ENCODE peak calls at places on chromosome 16, in ten cellular contexts. T is mesothelial cell of epicardium, B is uterus, S is fibroblast of mammary gland, G is lung, V is endothelial cell, U is esophagus squamous epithelium, Z is heart right ventricle, F is glutamatergic neuron, A is natural killer cell. C is an unnamed sample.

GRCh38 chr16:9316615-9317014 is 225.2 kb downstream of the HAPSTR1 start:
- DNase-seq in G (no peak), A (no peak), F (no peak), V (no peak), U (no peak), T (no peak), S (no peak), Z (no peak), B (no peak), C (no peak)

GRCh38 chr16:71467810-71468209 is 5.8 kb upstream of the ZNF23 start:
- DNase-seq in F (no peak), B (no peak), V (peak), Z (peak), G (no peak), A (peak), T (peak), U (no peak), S (no peak), C (peak)

GRCh38 chr16:62392698-62393097 is 356.5 kb upstream of the CDH8 start:
- DNase-seq in G (no peak), A (no peak), T (no peak), Z (no peak), B (no peak), U (no peak), V (no peak), S (no peak), F (no peak), C (no peak)

GRCh38 chr16:76583995-76584394 is 306.8 kb downstream of the CNTNAP4 start:
- DNase-seq in G (no peak), S (peak), B (no peak), F (no peak), T (no peak), A (no peak), U (no peak), V (no peak), Z (no peak), C (no peak)

GRCh38 chr16:49639739-49640388 is 216.0 kb downstream of the ZNF423 start:
- DNase-seq in V (peak), S (peak), F (peak), T (no peak), B (peak), G (no peak), U (no peak), Z (peak), A (no peak), C (no peak)

GRCh38 chr16:84194470-84195200 is 3.7 kb downstream of the ADAD2 start:
- DNase-seq in G (no peak), B (no peak), Z (no peak), V (no peak), A (no peak), S (no peak), T (no peak), U (no peak), F (peak), C (no peak)

GRCh38 chr16:46822270-46822669 is 8.7 kb downstream of the C16orf87 start:
- DNase-seq in F (no peak), T (no peak), U (no peak), S (peak), Z (no peak), V (no peak), A (no peak), B (no peak), G (no peak), C (no peak)

GRCh38 chr16:7351572-7351971 is 18.9 kb downstream of the RBFOX1 start:
- DNase-seq in Z (no peak), A (no peak), T (no peak), S (no peak), B (no peak), F (no peak), V (no peak), U (no peak), G (no peak), C (no peak)

GRCh38 chr16:51888021-51888420 is 658.9 kb downstream of the TOX3 start:
- DNase-seq in A (no peak), V (no peak), F (no peak), S (peak), T (no peak), G (no peak), B (no peak), U (no peak), Z (no peak), C (no peak)

GRCh38 chr16:48421741-48422140 is 36.5 kb upstream of the SIAH1 start:
- DNase-seq in A (no peak), Z (no peak), U (no peak), T (no peak), V (no peak), S (no peak), G (no peak), F (no peak), B (no peak), C (no peak)

GRCh38 chr16:9159839-9160550 is 68.6 kb downstream of the HAPSTR1 start:
- DNase-seq in V (peak), F (peak), U (no peak), G (peak), S (peak), Z (peak), A (peak), T (peak), B (peak), C (peak)

GRCh38 chr16:254461-254860 is 19.8 kb downstream of the FAM234A start:
- DNase-seq in S (no peak), G (no peak), Z (no peak), F (no peak), V (no peak), T (no peak), B (no peak), A (no peak), U (no peak), C (no peak)

GRCh38 chr16:89006036-89006752 is 29.2 kb upstream of the CBFA2T3 start:
- DNase-seq in V (no peak), F (no peak), S (no peak), G (no peak), A (no peak), Z (no peak), U (no peak), B (no peak), T (no peak), C (no peak)

GRCh38 chr16:10608687-10609409 is 28.4 kb upstream of the EMP2 start:
- DNase-seq in U (no peak), B (peak), V (no peak), G (no peak), A (no peak), S (peak), T (no peak), Z (no peak), F (no peak), C (no peak)

GRCh38 chr16:19230575-19230974 is 55.0 kb upstream of the CLEC19A start:
- DNase-seq in S (no peak), V (no peak), U (no peak), T (no peak), Z (no peak), B (no peak), F (no peak), G (no peak), A (no peak), C (no peak)

GRCh38 chr16:2252806-2253148 is 1.4 kb upstream of the ECI1 start:
- DNase-seq in U (no peak), A (no peak), F (no peak), B (no peak), T (no peak), Z (no peak), S (no peak), V (no peak), G (no peak), C (no peak)

GRCh38 chr16:86522639-86523038 is 12.3 kb downstream of the FOXF1 start:
- DNase-seq in Z (no peak), F (no peak), V (no peak), U (no peak), G (no peak), A (no peak), S (no peak), B (no peak), T (no peak), C (no peak)

GRCh38 chr16:86520317-86521210 is 10.2 kb downstream of the FOXF1 start:
- DNase-seq in T (no peak), Z (no peak), G (no peak), A (no peak), V (no peak), S (no peak), U (no peak), F (no peak), B (no peak), C (no peak)

GRCh38 chr16:86523166-86523740 is 12.9 kb downstream of the FOXF1 start:
- DNase-seq in S (no peak), T (no peak), G (no peak), Z (no peak), F (no peak), U (no peak), B (no peak), A (no peak), V (no peak), C (no peak)

GRCh38 chr16:86519649-86520316 is 9.5 kb downstream of the FOXF1 start:
- DNase-seq in F (peak), B (peak), G (no peak), S (peak), Z (peak), A (peak), U (no peak), T (no peak), V (peak), C (no peak)

DNA sequence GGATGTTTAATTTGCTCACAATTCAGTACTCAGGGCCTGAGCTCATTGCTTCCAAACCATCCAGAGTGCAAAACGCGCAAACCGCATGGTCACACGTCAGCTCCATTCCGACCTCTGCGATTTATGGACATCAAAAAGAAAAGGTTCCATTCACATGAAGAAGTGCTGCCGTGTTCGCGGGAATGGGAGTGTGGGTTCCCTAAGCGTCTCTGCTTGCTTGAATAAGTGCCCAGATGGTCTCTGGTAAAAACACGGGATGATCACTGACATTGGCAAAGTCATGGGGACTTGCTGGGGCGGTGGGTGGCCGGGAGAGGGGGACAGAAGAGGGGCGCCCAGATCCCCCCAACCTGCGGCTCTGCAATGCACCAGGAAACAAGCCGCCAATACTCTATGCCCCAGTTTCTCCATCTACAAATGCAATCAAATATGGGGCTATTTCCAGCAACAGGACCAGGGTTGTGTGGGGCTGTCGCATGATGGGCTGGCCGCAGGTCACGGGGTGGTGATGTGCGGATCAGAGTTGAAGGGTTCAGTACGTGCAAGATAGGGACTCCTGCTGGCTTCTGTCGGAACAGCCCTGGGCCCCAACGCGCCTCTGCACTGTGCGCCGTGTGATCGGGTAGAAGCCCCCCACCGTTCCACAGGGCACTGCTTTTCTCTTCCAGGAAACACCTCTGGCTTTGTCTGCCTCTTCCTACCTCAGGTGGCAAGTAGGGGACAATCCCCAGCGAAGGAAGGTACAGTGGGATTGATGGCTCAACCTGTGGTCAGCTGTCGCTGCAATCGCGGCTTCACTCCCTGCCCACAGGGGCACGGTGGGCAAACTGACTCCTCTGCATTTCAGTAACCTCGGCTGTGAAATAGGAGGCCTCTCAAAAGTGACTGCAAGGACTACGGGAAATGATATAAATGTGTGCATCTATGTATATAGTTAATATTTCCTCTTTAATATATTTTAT is 11.2 kb downstream of the FOXF1 start:
- DNase-seq in F (peak), V (no peak), T (no peak), S (no peak), Z (no peak), G (no peak), B (no peak), U (no peak), A (no peak), C (no peak)
- TF ChIP-seq CTCF in F (no peak), V (no peak), T (no peak), S (no peak), Z (no peak), G (no peak), B (no peak), U (no peak), A (no peak), C (no peak)

GRCh38 chr16:30348929-30349328 is 6.2 kb downstream of the CD2BP2 start:
- DNase-seq in Z (no peak), A (no peak), F (no peak), U (no peak), B (no peak), V (no peak), G (no peak), S (no peak), T (no peak), C (no peak)
- TF ChIP-seq CTCF in Z (no peak), A (no peak), F (no peak), U (no peak), B (no peak), V (no peak), G (no peak), S (no peak), T (no peak), C (no peak)

GRCh38 chr16:54935411-54936085 is 4.9 kb downstream of the IRX5 start:
- DNase-seq in G (no peak), B (no peak), U (no peak), Z (no peak), V (no peak), F (no peak), A (no peak), T (no peak), S (no peak), C (no peak)
- TF ChIP-seq CTCF in G (no peak), B (no peak), U (no peak), Z (no peak), V (no peak), F (no peak), A (no peak), T (no peak), S (no peak), C (no peak)

DNA sequence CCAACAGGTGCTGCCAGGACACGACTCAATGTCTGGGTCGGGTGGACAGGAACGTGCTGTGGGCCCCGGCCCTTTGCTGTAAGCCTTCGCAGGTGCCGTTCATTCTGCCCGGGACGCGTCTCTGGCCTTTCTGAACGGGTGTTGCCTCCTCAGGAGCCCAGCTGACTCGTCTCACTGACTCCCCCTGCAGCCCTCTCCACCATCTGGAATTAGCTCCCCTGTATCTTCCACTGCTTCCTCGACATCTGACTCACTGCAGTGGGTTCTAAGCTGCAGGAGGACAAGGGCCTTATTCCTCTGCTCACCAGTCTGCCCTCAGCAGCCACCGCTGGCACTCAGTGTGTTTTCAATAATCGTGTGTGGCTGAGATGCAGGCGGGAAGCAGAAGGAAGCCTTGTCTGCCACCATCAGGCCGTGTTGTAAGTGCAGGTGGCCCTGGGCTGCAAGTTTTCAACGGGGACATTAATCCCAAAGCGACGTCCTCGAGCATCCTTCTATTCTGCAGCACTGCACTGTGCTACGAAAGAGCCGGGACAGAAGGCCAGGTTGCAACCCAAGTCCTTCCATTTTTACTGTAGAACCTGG is 256.2 kb downstream of the FOXL1 start:
- DNase-seq in G (no peak), S (peak), U (no peak), F (no peak), A (no peak), V (peak), T (no peak), B (no peak), Z (no peak), C (no peak)
- TF ChIP-seq CTCF in G (no peak), S (no peak), U (no peak), F (no peak), A (no peak), V (no peak), T (no peak), B (no peak), Z (no peak), C (peak)

GRCh38 chr16:78553268-78554044 is 454.0 kb downstream of the WWOX start:
- DNase-seq in S (no peak), U (no peak), Z (no peak), G (no peak), V (no peak), A (no peak), F (no peak), T (no peak), B (no peak), C (no peak)
- TF ChIP-seq CTCF in S (no peak), U (no peak), Z (no peak), G (no peak), V (no peak), A (no peak), F (no peak), T (no peak), B (no peak), C (no peak)

GRCh38 chr16:4244254-4244812 is 2.5 kb upstream of the SRL start:
- DNase-seq in U (no peak), Z (no peak), V (no peak), T (no peak), B (no peak), G (no peak), F (no peak), A (no peak), S (no peak), C (no peak)
- TF ChIP-seq CTCF in U (no peak), Z (no peak), V (no peak), T (no peak), B (no peak), G (no peak), F (no peak), A (no peak), S (no peak), C (no peak)

GRCh38 chr16:85894266-85894665 is 4.7 kb upstream of the IRF8 start:
- DNase-seq in T (no peak), U (no peak), B (no peak), G (no peak), Z (no peak), S (no peak), V (no peak), F (no peak), A (no peak), C (no peak)

GRCh38 chr16:85900031-85900792 is 1.2 kb downstream of the IRF8 start:
- DNase-seq in V (no peak), S (no peak), T (no peak), F (no peak), Z (no peak), G (no peak), U (no peak), A (no peak), B (no peak), C (no peak)

GRCh38 chr16:85899444-85899843 is 482 bp downstream of the IRF8 start:
- DNase-seq in A (no peak), F (no peak), T (no peak), S (no peak), G (no peak), Z (no peak), V (no peak), B (no peak), U (no peak), C (no peak)

GRCh38 chr16:85898521-85899442 is at the start of gene IRF8:
- DNase-seq in U (no peak), B (peak), T (peak), S (no peak), G (peak), V (peak), Z (peak), F (peak), A (peak), C (peak)

DNA sequence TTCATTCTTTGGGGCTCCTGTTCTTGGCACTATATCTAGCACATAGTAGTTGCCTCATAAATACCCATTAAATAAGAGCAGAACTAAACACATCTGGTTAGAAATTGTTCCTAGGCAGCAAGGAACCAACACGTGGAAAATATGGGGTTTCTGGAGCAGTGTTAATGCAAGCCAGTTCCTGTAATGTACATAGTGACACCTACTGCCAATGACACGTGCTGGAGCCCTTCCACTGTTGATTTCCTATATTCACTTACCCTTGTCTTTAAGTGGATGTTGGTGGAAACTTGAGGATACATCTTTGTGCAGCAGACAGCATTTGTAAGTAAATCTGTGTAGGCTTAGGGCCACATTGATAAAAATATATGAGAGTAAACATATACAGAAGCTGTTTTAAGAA is 1.6 kb upstream of the IRF8 start:
- DNase-seq in A (no peak), F (no peak), G (no peak), T (no peak), U (no peak), B (no peak), Z (no peak), S (no peak), V (no peak), C (no peak)
- TF ChIP-seq CTCF in A (no peak), F (no peak), G (no peak), T (no peak), U (no peak), B (no peak), Z (no peak), S (no peak), V (no peak), C (no peak)

DNA sequence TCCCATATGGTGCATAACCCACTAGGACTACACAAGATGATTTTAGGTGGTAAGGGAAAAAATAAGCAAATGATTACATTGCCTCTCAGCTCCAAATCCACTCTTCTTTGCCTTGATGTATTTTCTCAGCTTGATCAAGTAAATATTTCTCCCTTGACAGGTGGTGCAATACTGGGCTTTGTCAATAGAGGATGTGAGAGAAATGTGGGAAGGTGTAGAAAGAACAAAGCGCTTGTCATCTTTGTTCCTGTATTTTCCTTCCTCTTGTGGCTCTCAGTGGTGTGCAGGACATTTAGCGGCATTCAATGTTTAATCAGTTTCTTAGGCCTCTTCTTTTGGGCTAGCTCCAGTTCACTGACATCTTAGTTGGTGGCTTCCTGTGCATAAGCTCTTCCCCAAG is 1165.8 kb upstream of the GOT2 start:
- DNase-seq in T (no peak), V (no peak), U (no peak), B (no peak), Z (no peak), F (no peak), G (no peak), A (no peak), S (no peak), C (no peak)
- TF ChIP-seq CTCF in T (no peak), V (no peak), U (no peak), B (no peak), Z (no peak), F (no peak), G (no peak), A (no peak), S (no peak), C (no peak)

C was measured in progenitor cell of endocrine pancreas.